ENCODE peak calls at places on chromosomes 5 and 9, in ten cellular contexts. A is psoas muscle; M is PC-3; Z is CD8-positive, alpha-beta memory T cell; S is uterus; K is adrenal gland; O is kidney; T is A549; H is BE2C; B is pancreas. I is an unnamed sample. For H3K4me1, the result is how much of the 10 kb centered on the place peaks cover.

GRCh38 chr5:169905017-169905416 is 75.3 kb downstream of the INSYN2B start:
- DNase-seq in A (no peak), M (no peak), Z (no peak), S (no peak), K (no peak), O (no peak), T (no peak), H (no peak), B (no peak), I (no peak)

GRCh38 chr5:38420691-38421395 is 135.6 kb downstream of the LIFR start:
- DNase-seq in A (peak), M (peak), Z (no peak), S (peak), K (peak), O (no peak), T (peak), H (peak), B (peak), I (peak)

GRCh38 chr5:106094128-106094726 is 1576.5 kb downstream of the EFNA5 start:
- DNase-seq in A (no peak), M (peak), Z (no peak), S (no peak), K (no peak), O (no peak), T (no peak), H (peak), B (no peak), I (no peak)

GRCh38 chr5:123090641-123091257 is 1.7 kb downstream of the PRDM6 start:
- DNase-seq in A (no peak), M (no peak), Z (no peak), S (no peak), K (no peak), O (no peak), T (no peak), H (no peak), B (peak), I (no peak)

GRCh38 chr9:70405808-70406445 is 8.5 kb downstream of the KLF9 start:
- DNase-seq in A (no peak), M (no peak), Z (no peak), S (peak), K (no peak), O (no peak), T (no peak), H (no peak), B (no peak), I (no peak)

GRCh38 chr9:129981180-129981907 is 61.6 kb downstream of the FNBP1 start:
- DNase-seq in A (no peak), M (no peak), Z (no peak), S (no peak), K (peak), O (no peak), T (no peak), H (no peak), B (no peak), I (no peak)

GRCh38 chr9:31347082-31347617 is 1037.3 kb upstream of the ACO1 start:
- DNase-seq in A (no peak), M (no peak), Z (peak), S (no peak), K (no peak), O (no peak), T (no peak), H (no peak), B (no peak), I (no peak)

GRCh38 chr9:122393284-122393983 is 22.6 kb downstream of the PTGS1 start:
- DNase-seq in A (no peak), M (no peak), Z (no peak), S (no peak), K (no peak), O (no peak), T (no peak), H (no peak), B (no peak), I (peak)

GRCh38 chr5:137617806-137618205 is 118.1 kb downstream of the KLHL3 start:
- DNase-seq in A (no peak), M (peak), Z (no peak), S (no peak), K (no peak), O (no peak), T (no peak), H (no peak), B (no peak), I (no peak)

GRCh38 chr9:34252670-34253459 is 74.0 kb downstream of the UBAP1 start:
- DNase-seq in A (peak), M (peak), Z (peak), S (peak), K (peak), O (peak), T (peak), H (peak), B (peak), I (peak)

GRCh38 chr5:77431286-77431685 is 60.8 kb downstream of the WDR41 start:
- DNase-seq in A (no peak), M (peak), Z (no peak), S (no peak), K (no peak), O (no peak), T (no peak), H (no peak), B (no peak), I (no peak)

GRCh38 chr5:77180167-77181081 is 30.1 kb upstream of the PDE8B start:
- DNase-seq in A (peak), M (peak), Z (no peak), S (no peak), K (peak), O (peak), T (no peak), H (peak), B (peak), I (no peak)

GRCh38 chr9:113844466-113844865 is 31.6 kb upstream of the ZNF618 start:
- DNase-seq in A (no peak), M (no peak), Z (no peak), S (no peak), K (no peak), O (no peak), T (no peak), H (no peak), B (no peak), I (no peak)

GRCh38 chr9:18675345-18675744 is 201.4 kb downstream of the ADAMTSL1 start:
- DNase-seq in A (no peak), M (no peak), Z (no peak), S (no peak), K (no peak), O (no peak), T (no peak), H (no peak), B (no peak), I (no peak)

GRCh38 chr9:18675973-18676372 is 202.0 kb downstream of the ADAMTSL1 start:
- DNase-seq in A (no peak), M (no peak), Z (no peak), S (no peak), K (no peak), O (no peak), T (no peak), H (no peak), B (no peak), I (no peak)

GRCh38 chr9:18668944-18669343 is 195.0 kb downstream of the ADAMTSL1 start:
- DNase-seq in A (no peak), M (peak), Z (no peak), S (no peak), K (no peak), O (no peak), T (no peak), H (no peak), B (no peak), I (no peak)

GRCh38 chr9:18673179-18673578 is 199.2 kb downstream of the ADAMTSL1 start:
- DNase-seq in A (no peak), M (peak), Z (no peak), S (no peak), K (no peak), O (no peak), T (no peak), H (no peak), B (no peak), I (no peak)

GRCh38 chr9:18672706-18673105 is 198.8 kb downstream of the ADAMTSL1 start:
- DNase-seq in A (no peak), M (no peak), Z (no peak), S (no peak), K (no peak), O (no peak), T (no peak), H (no peak), B (no peak), I (no peak)
- H3K4me1 ChIP-seq in A (under half), M (under half), Z (under half), S (under half), K (under half), O (under half), T (under half), H (under half), B (under half), I (under half)

DNA sequence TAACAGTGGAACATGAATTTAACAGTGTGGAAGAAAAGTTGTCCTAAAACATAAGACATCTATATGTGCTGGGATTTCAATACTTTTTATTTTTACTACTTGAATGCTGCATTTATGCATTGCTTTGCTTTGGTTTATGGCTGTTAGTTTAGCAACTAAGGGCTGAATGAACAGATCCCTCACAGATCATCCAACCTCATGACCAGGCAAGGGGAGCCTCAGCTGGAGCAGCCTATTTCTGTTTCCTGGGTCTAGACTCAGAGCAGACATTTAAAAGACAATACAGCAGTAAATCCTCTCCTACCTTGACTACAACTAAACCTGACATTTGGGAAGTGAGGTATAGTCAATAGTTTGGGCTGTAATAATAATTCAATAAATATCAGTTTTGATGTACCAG is 163.3 kb downstream of the AUH start:
- DNase-seq in A (no peak), M (no peak), Z (no peak), S (no peak), K (no peak), O (no peak), T (no peak), H (no peak), B (no peak), I (no peak)
- H3K4me1 ChIP-seq in A (under half), M (under half), Z (under half), S (under half), K (half or more), O (half or more), T (under half), H (under half), B (half or more), I (under half)

GRCh38 chr9:101675341-101675740 is 63.1 kb downstream of the GRIN3A start:
- DNase-seq in A (no peak), M (no peak), Z (no peak), S (no peak), K (no peak), O (no peak), T (no peak), H (no peak), B (no peak), I (no peak)

GRCh38 chr9:101674165-101674564 is 64.3 kb downstream of the GRIN3A start:
- DNase-seq in A (no peak), M (no peak), Z (no peak), S (no peak), K (no peak), O (no peak), T (no peak), H (no peak), B (no peak), I (no peak)

GRCh38 chr9:101673642-101674041 is 64.8 kb downstream of the GRIN3A start:
- DNase-seq in A (no peak), M (no peak), Z (no peak), S (no peak), K (no peak), O (no peak), T (no peak), H (no peak), B (no peak), I (no peak)

GRCh38 chr9:101677864-101678263 is 60.6 kb downstream of the GRIN3A start:
- DNase-seq in A (no peak), M (no peak), Z (no peak), S (no peak), K (no peak), O (no peak), T (no peak), H (no peak), B (no peak), I (no peak)
- H3K4me1 ChIP-seq in A (under half), M (under half), Z (under half), S (under half), K (under half), O (under half), T (under half), H (under half), B (under half), I (under half)

DNA sequence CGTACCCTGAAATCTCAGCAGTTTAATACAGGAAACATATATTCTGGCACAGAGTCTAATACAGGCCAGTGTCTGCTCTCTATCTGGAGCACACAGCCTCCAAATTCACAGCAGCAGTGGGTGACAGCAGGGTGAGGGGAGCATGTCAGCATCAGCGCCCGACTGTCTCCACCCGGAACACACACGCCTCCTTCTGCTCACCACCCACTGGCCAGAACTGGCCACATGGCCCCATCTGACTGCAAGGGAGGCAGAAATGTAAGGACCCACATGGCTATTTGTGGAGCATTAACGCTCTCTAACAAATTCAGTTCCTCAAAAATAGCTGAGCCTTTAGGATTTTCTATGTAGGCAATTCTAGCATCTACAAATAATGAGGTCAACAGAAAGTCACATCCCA is 24.6 kb downstream of the UBE2QL1 start:
- DNase-seq in A (no peak), M (no peak), Z (no peak), S (no peak), K (no peak), O (no peak), T (no peak), H (no peak), B (no peak), I (no peak)
- H3K4me1 ChIP-seq in A (under half), M (under half), Z (under half), S (under half), K (under half), O (under half), T (under half), H (under half), B (under half), I (under half)

GRCh38 chr5:135391869-135392255 is 7.2 kb downstream of the MACROH2A1 start:
- DNase-seq in A (peak), M (no peak), Z (no peak), S (no peak), K (no peak), O (no peak), T (no peak), H (no peak), B (no peak), I (no peak)

GRCh38 chr5:135391123-135391868 is 7.7 kb downstream of the MACROH2A1 start:
- DNase-seq in A (no peak), M (no peak), Z (no peak), S (no peak), K (no peak), O (no peak), T (no peak), H (no peak), B (no peak), I (no peak)

GRCh38 chr5:135393229-135393628 is 5.8 kb downstream of the MACROH2A1 start:
- DNase-seq in A (no peak), M (no peak), Z (no peak), S (no peak), K (no peak), O (no peak), T (no peak), H (no peak), B (no peak), I (no peak)

GRCh38 chr5:135393691-135394090 is 5.3 kb downstream of the MACROH2A1 start:
- DNase-seq in A (no peak), M (no peak), Z (no peak), S (no peak), K (no peak), O (no peak), T (no peak), H (no peak), B (no peak), I (no peak)

GRCh38 chr5:135392256-135392655 is 6.8 kb downstream of the MACROH2A1 start:
- DNase-seq in A (no peak), M (no peak), Z (no peak), S (no peak), K (no peak), O (no peak), T (no peak), H (no peak), B (no peak), I (no peak)
- H3K4me1 ChIP-seq in A (half or more), M (under half), Z (half or more), S (under half), K (half or more), O (under half), T (under half), H (under half), B (under half), I (under half)

I was measured in lung.